ENCODE peak calls at places on chromosomes 3 and 15, in nine cellular contexts. T is HCEC 1CT; B is stimulated activated CD8-positive, alpha-beta memory T cell treated with anti-CD3 and anti-CD28 coated beads, Interleukin-15, amount 100 ng/mL, for 4 hours; X is left colon; D is HL-60; Z is right atrium auricular region; Y is amygdala; W is testis; L is activated T-helper 1 cell treated with anti-CD3 and anti-CD28 coated beads, Interleukin-12 subunit alpha, Interleukin-12 subunit beta, Interleukin-2, Interleukin-4 antibody, amounts not matched to agents 30 ng/mL and 10 ng/mL and 1 ng/mL, durations not matched to agents 14 hours and 24 hours and 36 hours. E is an unnamed sample.

GRCh38 chr15:90219421-90220141 is 14.2 kb downstream of the CIB1 start:
- DNase-seq in Z (no peak), X (peak; percentile 67), D (peak; percentile 37), B (no peak), Y (no peak), W (no peak), T (no peak), L (no peak), E (peak; percentile 68)

GRCh38 chr3:65732060-65732933 is 306.4 kb downstream of the MAGI1 start:
- DNase-seq in T (peak; percentile 62), W (peak; percentile 19), L (no peak), D (peak; percentile 5), Z (no peak), X (no peak), B (no peak), Y (no peak), E (peak; percentile 30)

GRCh38 chr3:50340404-50341329 is at the start of gene RASSF1:
- DNase-seq in D (peak; percentile 95), T (peak; percentile 82), Y (no peak), X (peak; percentile 84), B (no peak), Z (peak; percentile 83), L (peak; percentile 74), W (peak; percentile 63), E (no peak)

GRCh38 chr15:56817266-56817665 is 84.0 kb upstream of the ZNF280D start:
- DNase-seq in T (peak; percentile 38), W (no peak), L (no peak), D (no peak), X (no peak), B (no peak), Z (no peak), Y (no peak), E (no peak)

GRCh38 chr3:44171891-44172290 is 69.8 kb upstream of the TOPAZ1 start:
- DNase-seq in Z (no peak), X (no peak), L (no peak), W (no peak), B (no peak), T (no peak), D (no peak), Y (no peak), E (no peak)

GRCh38 chr15:72559781-72560180 is 85.7 kb downstream of the ARIH1 start:
- DNase-seq in T (no peak), X (no peak), W (no peak), B (no peak), Z (no peak), L (no peak), D (no peak), Y (no peak), E (no peak)

GRCh38 chr3:38137615-38138346 is 680 bp upstream of the MYD88 start:
- DNase-seq in W (peak; percentile 26), D (no peak), X (peak; percentile 47), B (no peak), T (peak; percentile 75), Z (peak; percentile 64), Y (no peak), L (peak; percentile 11), E (no peak)

GRCh38 chr3:107242579-107242978 is 134.7 kb upstream of the CCDC54 start:
- DNase-seq in X (no peak), B (no peak), Y (no peak), L (no peak), T (no peak), Z (no peak), W (no peak), D (no peak), E (no peak)

GRCh38 chr15:95162967-95163531 is 931.7 kb downstream of the MCTP2 start:
- DNase-seq in Z (no peak), W (no peak), D (no peak), Y (no peak), B (no peak), T (peak; percentile 94), X (no peak), L (no peak), E (no peak)

GRCh38 chr15:100665570-100665969 is 63.2 kb downstream of the ASB7 start:
- DNase-seq in X (no peak), W (peak; percentile 49), B (no peak), Z (no peak), L (no peak), Y (no peak), T (no peak), D (no peak), E (no peak)

GRCh38 chr3:173639098-173639497 is 241.6 kb downstream of the NLGN1 start:
- DNase-seq in T (no peak), W (no peak), Z (no peak), X (no peak), D (no peak), Y (no peak), B (no peak), L (no peak), E (no peak)

E was measured in Calu3.